ENCODE peak calls at places on chromosomes 3 and 15, in ten cellular contexts. K is AG09309; W is HS-27A; A is lower lobe of right lung; F is T-helper 9 cell; R is endothelial cell; D is NK-92 treated with Interleukin-12 subunit alpha and Interleukin-12 subunit beta, amount 100 ng/mL, for 24 hours; E is stimulated activated CD8-positive, alpha-beta memory T cell treated with anti-CD3 and anti-CD28 coated beads, Interleukin-12 subunit alpha, Interleukin-12 subunit beta, amount 100 ng/mL, for 4 hours; J is RWPE1; M is heart right ventricle. U is an unnamed sample.

GRCh38 chr3:142940472-142940871 is 23.0 kb downstream of the PAQR9 start:
- DNase-seq in F (no peak), A (no peak), M (no peak), W (no peak), R (no peak), D (no peak), J (no peak), E (no peak), K (no peak), U (no peak)

GRCh38 chr15:74776851-74777768 is 4.8 kb upstream of the CSK start:
- DNase-seq in E (no peak), M (no peak), A (no peak), J (no peak), W (no peak), D (peak), F (peak), K (no peak), R (peak), U (no peak)

GRCh38 chr3:134388748-134389485 is 14.7 kb upstream of the AMOTL2 start:
- DNase-seq in D (no peak), K (no peak), F (no peak), A (no peak), E (no peak), J (no peak), M (no peak), W (no peak), R (no peak), U (no peak)

GRCh38 chr3:77606372-77606771 is 566.5 kb downstream of the ROBO2 start:
- DNase-seq in E (no peak), M (no peak), D (no peak), A (no peak), K (no peak), J (no peak), W (no peak), R (no peak), F (no peak), U (no peak)

GRCh38 chr3:29605845-29606244 is 325.0 kb downstream of the RBMS3 start:
- DNase-seq in D (no peak), R (no peak), A (no peak), J (no peak), F (no peak), K (peak), W (no peak), E (no peak), M (no peak), U (no peak)

GRCh38 chr3:101992861-101993260 is 143.5 kb downstream of the NFKBIZ start:
- DNase-seq in E (no peak), F (no peak), D (no peak), W (no peak), J (no peak), A (no peak), R (no peak), K (no peak), M (no peak), U (no peak)

GRCh38 chr15:68418611-68419161 is 13.3 kb downstream of the ITGA11 start:
- DNase-seq in D (no peak), M (no peak), F (no peak), R (no peak), W (no peak), E (no peak), A (no peak), K (no peak), J (no peak), U (no peak)

GRCh38 chr3:28612232-28612631 is 263.6 kb upstream of the AZI2 start:
- DNase-seq in A (no peak), E (no peak), F (no peak), D (no peak), W (no peak), K (no peak), M (no peak), R (no peak), J (no peak), U (no peak)

GRCh38 chr15:41995476-41995855 is 23.1 kb upstream of the EHD4 start:
- DNase-seq in F (no peak), R (no peak), M (no peak), E (no peak), A (no peak), K (no peak), J (no peak), D (no peak), W (no peak), U (no peak)

GRCh38 chr15:43186003-43186353 is 775 bp downstream of the CCNDBP1 start:
- DNase-seq in F (no peak), A (no peak), W (no peak), E (no peak), D (no peak), M (peak), J (no peak), K (no peak), R (no peak), U (no peak)

GRCh38 chr3:73786346-73786807 is 161.6 kb upstream of the PDZRN3 start:
- DNase-seq in J (peak), M (peak), E (no peak), F (no peak), D (no peak), A (no peak), R (no peak), K (peak), W (peak), U (no peak)

U was measured in CD8-positive, alpha-beta T cell.